ENCODE peak calls at places on chromosome 7, in ten cellular contexts. P is ovary, Q is WTC11, O is IMR-90, F is AG09309, V is SK-N-SH, J is neural progenitor cell, T is osteocyte, D is fibroblast of lung, C is AG04450. E is an unnamed sample.

GRCh38 chr7:81852701-81853100 is 82.9 kb upstream of the HGF start:
- DNase-seq in P (no peak), Q (no peak), O (no peak), F (no peak), V (no peak), J (no peak), T (no peak), D (no peak), C (no peak), E (no peak)

GRCh38 chr7:78139335-78139734 is 340.8 kb downstream of the PHTF2 start:
- DNase-seq in P (no peak), Q (no peak), O (peak; percentile 56), F (peak; percentile 55), V (peak; percentile 82), J (no peak), T (no peak), D (peak; percentile 67), C (no peak), E (no peak)

GRCh38 chr7:142894112-142894835 is 8.7 kb upstream of the TRPV6 start:
- DNase-seq in P (no peak), Q (no peak), O (no peak), F (no peak), V (no peak), J (no peak), T (peak; percentile 74), D (no peak), C (no peak), E (no peak)

GRCh38 chr7:94650652-94651051 is 5.3 kb downstream of the SGCE start:
- DNase-seq in P (no peak), Q (no peak), O (no peak), F (no peak), V (peak; percentile 60), J (no peak), T (no peak), D (no peak), C (no peak), E (no peak)

GRCh38 chr7:16765436-16765859 is 11.9 kb downstream of the TSPAN13 start:
- DNase-seq in P (no peak), Q (no peak), O (no peak), F (no peak), V (no peak), J (no peak), T (no peak), D (no peak), C (no peak), E (no peak)

GRCh38 chr7:126979722-126980121 is 273.0 kb downstream of the GRM8 start:
- DNase-seq in P (no peak), Q (no peak), O (no peak), F (no peak), V (no peak), J (no peak), T (no peak), D (no peak), C (no peak), E (no peak)

GRCh38 chr7:73557397-73558257 is at the start of gene BCL7B:
- DNase-seq in P (peak; percentile 82), Q (peak; percentile 70), O (peak; percentile 47), F (no peak), V (peak; percentile 100), J (peak; percentile 88), T (peak; percentile 92), D (peak; percentile 45), C (no peak), E (peak; percentile 97)

GRCh38 chr7:20296444-20296843 is 34.3 kb upstream of the ITGB8 start:
- DNase-seq in P (no peak), Q (no peak), O (no peak), F (no peak), V (no peak), J (no peak), T (no peak), D (peak; percentile 49), C (no peak), E (no peak)

GRCh38 chr7:91993976-91994375 is 53.3 kb downstream of the AKAP9 start:
- DNase-seq in P (no peak), Q (no peak), O (no peak), F (no peak), V (no peak), J (no peak), T (no peak), D (peak; percentile 2), C (no peak), E (no peak)

GRCh38 chr7:146647444-146647843 is 530.8 kb downstream of the CNTNAP2 start:
- DNase-seq in P (no peak), Q (no peak), O (no peak), F (no peak), V (no peak), J (no peak), T (no peak), D (no peak), C (no peak), E (no peak)

GRCh38 chr7:77813180-77813579 is 14.6 kb downstream of the PHTF2 start:
- DNase-seq in P (no peak), Q (no peak), O (no peak), F (no peak), V (no peak), J (no peak), T (no peak), D (no peak), C (no peak), E (no peak)

GRCh38 chr7:137283147-137283546 is 60.4 kb downstream of the PTN start:
- DNase-seq in P (no peak), Q (no peak), O (no peak), F (no peak), V (no peak), J (no peak), T (no peak), D (no peak), C (no peak), E (no peak)

GRCh38 chr7:55063633-55064032 is 44.8 kb downstream of the EGFR start:
- DNase-seq in P (no peak), Q (no peak), O (peak; percentile 78), F (no peak), V (no peak), J (no peak), T (no peak), D (peak; percentile 83), C (no peak), E (no peak)

GRCh38 chr7:147145194-147145593 is 1028.6 kb downstream of the CNTNAP2 start:
- DNase-seq in P (no peak), Q (no peak), O (no peak), F (no peak), V (no peak), J (no peak), T (no peak), D (no peak), C (no peak), E (no peak)

GRCh38 chr7:30459591-30460245 is 18.9 kb downstream of the NOD1 start:
- DNase-seq in P (peak; percentile 64), Q (no peak), O (peak; percentile 95), F (peak; percentile 91), V (peak; percentile 62), J (no peak), T (no peak), D (peak; percentile 96), C (peak; percentile 85), E (no peak)

DNA sequence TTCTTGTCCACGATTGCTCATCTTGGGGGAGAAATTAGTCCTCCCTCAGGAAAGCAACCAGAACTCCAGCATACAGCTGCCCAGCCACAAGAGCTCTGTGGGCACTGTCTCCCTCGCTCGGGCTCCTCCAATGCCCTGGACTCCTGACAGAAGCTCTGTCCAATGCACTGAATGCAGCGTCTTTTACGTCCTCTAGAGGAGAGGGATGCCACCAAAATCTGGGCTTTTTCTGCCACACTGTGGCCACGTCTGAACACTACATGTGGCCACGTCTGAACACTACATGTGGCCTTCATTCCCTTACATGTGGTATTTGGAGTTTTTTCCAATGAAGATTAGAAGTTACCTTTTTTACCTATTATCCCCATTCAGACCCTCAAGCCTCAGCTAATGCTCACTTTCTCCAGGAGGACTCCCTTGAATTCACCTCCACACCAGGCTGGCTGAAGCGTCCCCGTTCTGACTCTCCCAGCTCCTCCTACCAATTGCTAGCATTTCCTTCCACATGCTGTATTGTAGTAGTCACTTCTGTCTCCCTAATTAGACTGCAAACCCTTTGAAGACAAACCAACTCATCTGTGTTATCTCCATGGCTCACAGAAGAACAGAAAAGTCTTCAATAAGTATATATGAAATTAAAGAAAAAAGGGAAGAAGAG is 134.3 kb upstream of the PDE1C start:
- DNase-seq in P (peak; percentile 73), Q (peak; percentile 65), O (peak; percentile 77), F (peak; percentile 61), V (peak; percentile 43), J (peak; percentile 89), T (peak; percentile 91), D (peak; percentile 84), C (peak; percentile 41), E (peak; percentile 21)
- TF ChIP-seq CTCF in P (peak; percentile 81), Q (peak; percentile 34), O (peak; percentile 81), F (peak; percentile 74), V (peak; percentile 98), J (peak; percentile 82), T (peak; percentile 94), D (peak; percentile 90), C (peak; percentile 64), E (no peak)

GRCh38 chr7:95687759-95688343 is 84.5 kb upstream of the DYNC1I1 start:
- DNase-seq in P (no peak), Q (no peak), O (peak; percentile 26), F (no peak), V (no peak), J (peak; percentile 57), T (no peak), D (peak; percentile 5), C (no peak), E (no peak)
- TF ChIP-seq CTCF in P (peak; percentile 61), Q (peak; percentile 34), O (peak; percentile 39), F (peak; percentile 30), V (peak; percentile 73), J (peak; percentile 66), T (peak; percentile 60), D (peak; percentile 43), C (peak; percentile 37), E (no peak)

GRCh38 chr7:80288175-80289122 is 153.8 kb downstream of the GNAI1 start:
- DNase-seq in P (no peak), Q (peak; percentile 47), O (peak; percentile 84), F (peak; percentile 57), V (no peak), J (no peak), T (no peak), D (peak; percentile 94), C (no peak), E (no peak)
- TF ChIP-seq CTCF in P (peak; percentile 17), Q (no peak), O (peak; percentile 29), F (peak; percentile 11), V (peak; percentile 28), J (peak; percentile 45), T (peak; percentile 52), D (no peak), C (no peak), E (no peak)

DNA sequence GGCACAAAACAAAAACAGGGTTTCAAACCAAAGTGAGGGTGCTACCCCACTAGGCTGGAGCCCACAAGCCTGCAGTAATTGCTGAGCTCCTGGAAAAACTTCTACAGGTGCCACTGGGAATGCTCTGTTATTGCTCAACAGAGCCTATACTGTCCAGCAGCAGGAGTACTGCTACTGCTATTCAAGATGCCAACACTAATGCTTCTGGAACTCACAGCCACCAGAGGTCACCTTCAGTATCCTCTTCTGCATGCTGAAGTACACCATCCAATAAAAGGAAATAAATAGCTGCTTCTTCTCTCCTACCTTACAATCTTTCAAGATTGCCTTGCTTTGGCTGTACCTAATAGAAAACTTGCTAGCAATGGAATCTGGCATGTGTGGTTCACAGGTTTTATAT is 222.0 kb downstream of the LRRN3 start:
- DNase-seq in P (no peak), Q (no peak), O (peak; percentile 18), F (no peak), V (no peak), J (peak; percentile 9), T (no peak), D (no peak), C (no peak), E (no peak)
- TF ChIP-seq CTCF in P (no peak), Q (no peak), O (no peak), F (no peak), V (peak; percentile 31), J (peak; percentile 5), T (peak; percentile 33), D (no peak), C (no peak), E (no peak)

GRCh38 chr7:43260980-43261878 is 148.8 kb downstream of the HECW1 start:
- DNase-seq in P (peak; percentile 69), Q (peak; percentile 85), O (peak; percentile 84), F (peak; percentile 67), V (peak; percentile 81), J (peak; percentile 92), T (peak; percentile 88), D (peak; percentile 76), C (peak; percentile 72), E (peak; percentile 72)
- TF ChIP-seq CTCF in P (peak; percentile 73), Q (peak; percentile 97), O (peak; percentile 94), F (peak; percentile 94), V (peak; percentile 100), J (peak; percentile 96), T (peak; percentile 95), D (peak; percentile 96), C (peak; percentile 96), E (peak; percentile 99)

E was measured in GM20000.